ENCODE peak calls at places on chromosome 2, in eight cellular contexts. K is NCI-H1105 treated with DMSO at 0.1 percent for 48 hours; M is naive thymus-derived CD8-positive, alpha-beta T cell; C is RPMI8226; W is fibroblast of mammary gland; Z is fibroblast of lung; V is activated T-cell treated with anti-CD3 and anti-CD28 coated beads for 48 hours; T is occipital lobe. R is an unnamed sample.

GRCh38 chr2:72973566-72974435 is 56.5 kb downstream of the EMX1 start:
- DNase-seq in K (peak), M (no peak), C (peak), W (peak), Z (peak), V (peak), T (no peak), R (peak)

GRCh38 chr2:12009323-12009905 is 263.0 kb downstream of the LPIN1 start:
- DNase-seq in K (no peak), M (no peak), C (no peak), W (no peak), Z (no peak), V (no peak), T (no peak), R (no peak)

GRCh38 chr2:241260911-241261310 is 54.6 kb downstream of the HDLBP start:
- DNase-seq in K (no peak), M (no peak), C (no peak), W (no peak), Z (no peak), V (no peak), T (no peak), R (no peak)

GRCh38 chr2:84866121-84866520 is 14.8 kb downstream of the TRABD2A start:
- DNase-seq in K (no peak), M (no peak), C (no peak), W (peak), Z (no peak), V (no peak), T (no peak), R (no peak)

GRCh38 chr2:221478106-221478863 is 93.8 kb downstream of the EPHA4 start:
- DNase-seq in K (no peak), M (no peak), C (no peak), W (peak), Z (no peak), V (no peak), T (no peak), R (no peak)

GRCh38 chr2:115190459-115190858 is 748.0 kb downstream of the DPP10 start:
- DNase-seq in K (no peak), M (no peak), C (no peak), W (no peak), Z (no peak), V (no peak), T (no peak), R (no peak)

GRCh38 chr2:128621074-128621473 is 302.4 kb upstream of the HS6ST1 start:
- DNase-seq in K (no peak), M (no peak), C (no peak), W (no peak), Z (no peak), V (no peak), T (no peak), R (no peak)

GRCh38 chr2:60400462-60400861 is 153.0 kb downstream of the BCL11A start:
- DNase-seq in K (no peak), M (no peak), C (no peak), W (no peak), Z (no peak), V (no peak), T (no peak), R (no peak)

R was measured in left kidney.